ENCODE peak calls at places on chromosome 21, in seven cellular contexts. K is T-helper 2 cell; I is GM12892; N is ELF-1; E is fibroblast of pulmonary artery; O is endothelial cell; T is activated CD4-positive, CD25-positive, alpha-beta regulatory T cell treated with anti-CD3 and anti-CD28 coated beads, Interleukin-2, amount 50 U/mL, for 72 hours. Y is an unnamed sample.
A peak's percentile ranks its signal among the peaks of the same experiment; 100 is the strongest.

GRCh38 chr21:46424062-46424591 is 34.6 kb upstream of the DIP2A start:
- DNase-seq in E (no peak), N (no peak), T (no peak), K (no peak), I (no peak), O (peak; percentile 25), Y (no peak)

GRCh38 chr21:32946654-32947053 is 79.1 kb upstream of the OLIG2 start:
- DNase-seq in O (no peak), T (no peak), I (no peak), N (no peak), K (no peak), E (no peak), Y (no peak)

GRCh38 chr21:27060190-27060589 is 93.3 kb upstream of the ADAMTS5 start:
- DNase-seq in E (peak; percentile 50), T (no peak), K (no peak), O (no peak), I (no peak), N (no peak), Y (no peak)

GRCh38 chr21:34852438-34852837 is 183.6 kb downstream of the CLIC6 start:
- DNase-seq in E (peak; percentile 44), O (no peak), I (no peak), N (no peak), K (no peak), T (no peak), Y (no peak)

GRCh38 chr21:45765375-45765774 is 121.8 kb downstream of the PCBP3 start:
- DNase-seq in K (no peak), T (no peak), E (no peak), N (no peak), I (no peak), O (no peak), Y (no peak)

GRCh38 chr21:42474043-42474831 is 21.8 kb downstream of the RSPH1 start:
- DNase-seq in K (no peak), N (peak; percentile 46), T (no peak), O (no peak), E (peak; percentile 18), I (no peak), Y (no peak)

GRCh38 chr21:42157606-42158310 is 61.2 kb upstream of the ABCG1 start:
- DNase-seq in O (no peak), T (peak; percentile 13), K (no peak), E (no peak), I (no peak), N (peak; percentile 61), Y (no peak)

GRCh38 chr21:36535618-36536241 is 55.8 kb upstream of the CLDN14 start:
- DNase-seq in N (no peak), E (no peak), O (no peak), T (no peak), K (no peak), I (peak; percentile 33), Y (no peak)

GRCh38 chr21:35099310-35099709 is 50.2 kb upstream of the RUNX1 start:
- DNase-seq in I (no peak), T (no peak), O (no peak), E (no peak), K (no peak), N (no peak), Y (no peak)

GRCh38 chr21:43361493-43362296 is 65.2 kb downstream of the SIK1 start:
- DNase-seq in N (peak; percentile 66), T (no peak), O (no peak), E (no peak), I (no peak), K (no peak), Y (no peak)

GRCh38 chr21:45306453-45306831 is 18.7 kb upstream of the POFUT2 start:
- DNase-seq in N (no peak), E (no peak), O (no peak), K (no peak), I (no peak), T (no peak), Y (no peak)

GRCh38 chr21:38899277-38899947 is 93.7 kb downstream of the ETS2 start:
- DNase-seq in N (no peak), I (no peak), K (no peak), O (no peak), T (no peak), E (no peak), Y (no peak)

GRCh38 chr21:16535100-16535418 is 805.3 kb downstream of the USP25 start:
- DNase-seq in I (no peak), O (no peak), N (no peak), T (no peak), K (no peak), E (peak; percentile 97), Y (peak; percentile 38)

GRCh38 chr21:28423521-28423920 is 569.2 kb downstream of the LTN1 start:
- DNase-seq in O (no peak), T (no peak), N (no peak), K (no peak), E (no peak), I (no peak), Y (no peak)